ENCODE peak calls at places on chromosomes 2 and 18, in nine cellular contexts. G, N, E, K, J, D, H, F and T are unnamed samples.
A peak's percentile ranks its signal among the peaks of the same experiment; 100 is the strongest.

GRCh38 chr18:31658670-31659573 is 25.5 kb downstream of the B4GALT6 start:
- DNase-seq in G (no peak), N (no peak), E (no peak), K (no peak), J (no peak), D (no peak), H (no peak), F (peak; percentile 65), T (no peak)

GRCh38 chr2:74457129-74457548 is 1.1 kb upstream of the WBP1 start:
- DNase-seq in G (no peak), N (no peak), E (no peak), K (no peak), J (no peak), D (no peak), H (peak; percentile 34), F (peak; percentile 53), T (no peak)

GRCh38 chr18:72672364-72673151 is 128.4 kb upstream of the CBLN2 start:
- DNase-seq in G (no peak), N (peak; percentile 42), E (peak; percentile 49), K (no peak), J (peak; percentile 61), D (no peak), H (peak; percentile 10), F (peak; percentile 37), T (no peak)

GRCh38 chr18:69558088-69558487 is 157.4 kb downstream of the DOK6 start:
- DNase-seq in G (no peak), N (no peak), E (no peak), K (no peak), J (no peak), D (no peak), H (no peak), F (no peak), T (no peak)

GRCh38 chr2:78201064-78201575 is 678.9 kb upstream of the LRRTM4 start:
- DNase-seq in G (no peak), N (no peak), E (no peak), K (no peak), J (no peak), D (no peak), H (no peak), F (no peak), T (no peak)

GRCh38 chr2:64730551-64731305 is 77.0 kb upstream of the SERTAD2 start:
- DNase-seq in G (peak; percentile 80), N (no peak), E (peak; percentile 54), K (peak; percentile 29), J (peak; percentile 92), D (no peak), H (peak; percentile 59), F (peak; percentile 86), T (no peak)

GRCh38 chr2:26640331-26640745 is 828 bp downstream of the CIB4 start:
- DNase-seq in G (no peak), N (no peak), E (no peak), K (no peak), J (peak; percentile 65), D (no peak), H (peak; percentile 65), F (peak; percentile 79), T (peak; percentile 94)

GRCh38 chr2:105378921-105379383 is 19.9 kb downstream of the FHL2 start:
- DNase-seq in G (peak; percentile 48), N (no peak), E (no peak), K (no peak), J (peak; percentile 41), D (no peak), H (no peak), F (no peak), T (no peak)

GRCh38 chr2:64644240-64645013 is 9.3 kb downstream of the SERTAD2 start:
- DNase-seq in G (peak; percentile 88), N (peak; percentile 77), E (peak; percentile 87), K (no peak), J (peak; percentile 90), D (peak; percentile 36), H (peak; percentile 90), F (peak; percentile 83), T (peak; percentile 86)

GRCh38 chr2:144493027-144493809 is 26.7 kb downstream of the ZEB2 start:
- DNase-seq in G (no peak), N (no peak), E (no peak), K (no peak), J (no peak), D (no peak), H (no peak), F (no peak), T (no peak)

GRCh38 chr2:222959358-222959757 is 92.6 kb upstream of the KCNE4 start:
- DNase-seq in G (no peak), N (no peak), E (peak; percentile 20), K (no peak), J (peak; percentile 97), D (no peak), H (peak; percentile 81), F (peak; percentile 89), T (peak; percentile 84)

GRCh38 chr18:9534844-9535243 is 59.5 kb downstream of the RALBP1 start:
- DNase-seq in G (no peak), N (no peak), E (no peak), K (no peak), J (no peak), D (no peak), H (no peak), F (no peak), T (no peak)

GRCh38 chr18:22300665-22301636 is 116.8 kb downstream of the CTAGE1 start:
- DNase-seq in G (no peak), N (no peak), E (no peak), K (no peak), J (peak; percentile 33), D (no peak), H (no peak), F (no peak), T (no peak)